ENCODE peak calls at places on chromosomes 4 and X, in six cellular contexts. L is MM.1S, Y is neural progenitor cell, R is epithelial cell of esophagus, P is GM12865, G is bronchial epithelial cell. I is an unnamed sample.

GRCh38 chr4:6493668-6494304 is 21.4 kb upstream of the PPP2R2C start:
- DNase-seq in Y (peak; percentile 21), R (peak; percentile 29), L (no peak), G (peak; percentile 64), P (no peak), I (no peak)

GRCh38 chr4:80619070-80619674 is 283.6 kb downstream of the CFAP299 start:
- DNase-seq in P (peak; percentile 21), R (peak; percentile 45), L (peak; percentile 31), G (peak; percentile 22), Y (peak; percentile 36), I (no peak)

GRCh38 chr4:15931451-15932210 is 6.9 kb downstream of the FGFBP1 start:
- DNase-seq in G (no peak), P (no peak), L (no peak), R (no peak), Y (no peak), I (no peak)

GRCh38 chr4:26520728-26521442 is 30.6 kb upstream of the CCKAR start:
- DNase-seq in P (no peak), R (peak; percentile 33), L (no peak), Y (no peak), G (peak; percentile 27), I (no peak)

GRCh38 chrX:45719751-45720501 is 519.2 kb upstream of the DIPK2B start:
- DNase-seq in L (no peak), P (no peak), R (no peak), Y (no peak), G (peak; percentile 20), I (no peak)

GRCh38 chrX:41923925-41924693 is 755 bp upstream of the CASK start:
- DNase-seq in P (peak; percentile 45), G (peak; percentile 74), L (peak; percentile 29), Y (peak; percentile 8), R (peak; percentile 74), I (no peak)

GRCh38 chrX:48936429-48937064 is 17.7 kb upstream of the PIM2 start:
- DNase-seq in R (no peak), G (no peak), P (no peak), Y (no peak), L (no peak), I (no peak)

GRCh38 chr4:105022811-105023667 is 123.6 kb upstream of the TET2 start:
- DNase-seq in R (peak; percentile 73), P (no peak), G (peak; percentile 85), L (no peak), Y (no peak), I (no peak)

GRCh38 chr4:7341486-7342222 is 93.1 kb downstream of the PSAPL1 start:
- DNase-seq in G (no peak), L (no peak), Y (no peak), P (no peak), R (no peak), I (no peak)

GRCh38 chr4:148023782-148024181 is 291.9 kb downstream of the ARHGAP10 start:
- DNase-seq in G (no peak), Y (no peak), L (no peak), P (no peak), R (no peak), I (no peak)

GRCh38 chr4:33924239-33924638 is 2320.1 kb downstream of the ARAP2 start:
- DNase-seq in R (peak; percentile 81), Y (peak; percentile 8), G (peak; percentile 57), P (no peak), L (no peak), I (no peak)

GRCh38 chr4:188551156-188551555 is 411.9 kb downstream of the TRIML1 start:
- DNase-seq in P (no peak), G (no peak), R (no peak), L (no peak), Y (no peak), I (no peak)

GRCh38 chr4:47839259-47839658 is 1.4 kb upstream of the CORIN start:
- DNase-seq in Y (no peak), L (peak; percentile 41), G (no peak), P (peak; percentile 78), R (peak; percentile 34), I (peak; percentile 34)

GRCh38 chr4:182938213-182938645 is 21.0 kb upstream of the DCTD start:
- DNase-seq in P (peak; percentile 73), L (peak; percentile 65), R (peak; percentile 68), G (peak; percentile 48), Y (peak; percentile 75), I (no peak)

GRCh38 chrX:124212622-124213021 is 119.8 kb upstream of the TEX13D start:
- DNase-seq in L (peak; percentile 84), R (peak; percentile 13), Y (no peak), P (no peak), G (no peak), I (no peak)

GRCh38 chrX:70088791-70089190 is 26.5 kb downstream of the OTUD6A start:
- DNase-seq in G (no peak), Y (no peak), P (no peak), L (no peak), R (no peak), I (no peak)

GRCh38 chrX:70084592-70084991 is 22.3 kb downstream of the OTUD6A start:
- DNase-seq in G (no peak), R (no peak), L (no peak), P (no peak), Y (no peak), I (no peak)

GRCh38 chrX:70088281-70088680 is 26.0 kb downstream of the OTUD6A start:
- DNase-seq in Y (no peak), L (no peak), R (no peak), G (no peak), P (no peak), I (no peak)

GRCh38 chrX:70089575-70090297 is 27.5 kb downstream of the OTUD6A start:
- DNase-seq in R (peak; percentile 7), G (peak; percentile 3), L (no peak), P (no peak), Y (no peak), I (no peak)

DNA sequence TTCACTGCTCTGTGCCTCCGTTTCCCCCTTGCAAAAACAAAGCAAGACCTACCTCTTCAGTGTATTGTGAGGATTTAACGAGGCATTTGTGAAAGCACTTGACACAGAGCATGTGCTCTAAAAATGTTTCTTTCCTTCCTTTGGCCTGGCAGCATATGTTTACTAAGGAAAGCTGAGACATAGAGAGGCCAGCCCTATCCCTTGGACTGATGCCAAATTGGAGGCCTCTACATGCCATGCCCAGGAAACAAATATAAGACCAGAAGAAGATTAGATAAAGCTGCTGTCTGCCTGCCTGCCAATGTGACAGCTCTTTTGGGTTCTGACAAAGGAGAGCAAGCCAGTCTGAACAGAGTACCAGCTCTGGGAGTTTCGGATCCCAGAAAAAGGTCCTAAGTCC is 25.6 kb downstream of the OTUD6A start:
- DNase-seq in P (no peak), R (peak; percentile 40), L (no peak), Y (no peak), G (peak; percentile 32), I (no peak)
- H3K4me3 ChIP-seq in P (no peak overlapping the region), R (no peak overlapping the region), L (no peak overlapping the region), Y (no peak overlapping the region), G (no peak overlapping the region), I (no peak overlapping the region)

GRCh38 chrX:14712096-14712495 is 160.8 kb downstream of the FANCB start:
- DNase-seq in G (no peak), L (no peak), P (no peak), Y (peak; percentile 2), R (no peak), I (no peak)
- TF ChIP-seq CTCF in G (no peak), L (no peak), P (no peak), Y (peak; percentile 7), R (no peak), I (no peak)

GRCh38 chrX:10110316-10110932 is 46.4 kb upstream of the CLCN4 start:
- DNase-seq in Y (no peak), G (no peak), P (peak; percentile 52), R (no peak), L (peak; percentile 38), I (no peak)

GRCh38 chrX:10112510-10112909 is 44.3 kb upstream of the CLCN4 start:
- DNase-seq in L (peak; percentile 78), G (no peak), P (peak; percentile 75), R (no peak), Y (no peak), I (peak; percentile 41)

GRCh38 chrX:10110984-10111363 is 45.8 kb upstream of the CLCN4 start:
- DNase-seq in Y (no peak), R (no peak), P (peak; percentile 83), G (no peak), L (peak; percentile 57), I (peak; percentile 71)

GRCh38 chrX:10109695-10110094 is 47.1 kb upstream of the CLCN4 start:
- DNase-seq in R (no peak), P (no peak), G (no peak), L (no peak), Y (no peak), I (no peak)

GRCh38 chrX:10111364-10112148 is 45.2 kb upstream of the CLCN4 start:
- DNase-seq in P (peak; percentile 89), Y (no peak), L (peak; percentile 88), R (no peak), G (no peak), I (peak; percentile 47)
- H3K4me3 ChIP-seq in P (peak overlapping the region; percentile 45), Y (no peak overlapping the region), L (peak overlapping the region; percentile 53), R (no peak overlapping the region), G (no peak overlapping the region), I (no peak overlapping the region)

GRCh38 chr4:10619220-10619619 is 65.3 kb downstream of the CLNK start:
- DNase-seq in G (peak; percentile 49), R (peak; percentile 62), L (no peak), P (no peak), Y (no peak), I (no peak)
- TF ChIP-seq CTCF in G (no peak), R (peak; percentile 29), L (no peak), P (no peak), Y (peak; percentile 6), I (no peak)